ENCODE peak calls at places on chromosomes 4 and X, in six cellular contexts. One of them, this sample, is unnamed.

GRCh38 chr4:168408620-168409019 is 71.7 kb downstream of the DDX60L start:
- DNase-seq in HCT116: peak
- DNase-seq in HepG2: no peak
- DNase-seq in K562: no peak
- DNase-seq in SK-N-SH: peak
- DNase-seq in H1: no peak
- DNase-seq in this sample: peak

GRCh38 chr4:26058537-26058936 is 144.5 kb downstream of the SMIM20 start:
- DNase-seq in K562: no peak
- DNase-seq in HepG2: no peak
- DNase-seq in H1: no peak
- DNase-seq in SK-N-SH: peak
- DNase-seq in HCT116: no peak
- DNase-seq in this sample: no peak

GRCh38 chr4:101451086-101451485 is 103.8 kb upstream of the PPP3CA start:
- DNase-seq in SK-N-SH: no peak
- DNase-seq in H1: no peak
- DNase-seq in HCT116: no peak
- DNase-seq in K562: no peak
- DNase-seq in HepG2: no peak
- DNase-seq in this sample: no peak

GRCh38 chr4:99457270-99457669 is 22.1 kb upstream of the ADH7 start:
- DNase-seq in HepG2: no peak
- DNase-seq in SK-N-SH: no peak
- DNase-seq in K562: no peak
- DNase-seq in HCT116: no peak
- DNase-seq in H1: no peak
- DNase-seq in this sample: peak

GRCh38 chr4:88143504-88143903 is 14.9 kb downstream of the ABCG2 start:
- DNase-seq in K562: no peak
- DNase-seq in SK-N-SH: no peak
- DNase-seq in HepG2: no peak
- DNase-seq in H1: no peak
- DNase-seq in HCT116: peak
- DNase-seq in this sample: no peak

GRCh38 chrX:47321978-47322377 is 48.4 kb upstream of the ZNF157 start:
- DNase-seq in H1: peak
- DNase-seq in HepG2: no peak
- DNase-seq in HCT116: no peak
- DNase-seq in K562: no peak
- DNase-seq in SK-N-SH: no peak
- DNase-seq in this sample: no peak

GRCh38 chrX:40040686-40041461 is 56.9 kb downstream of the BCOR start:
- DNase-seq in HepG2: no peak
- DNase-seq in SK-N-SH: no peak
- DNase-seq in HCT116: no peak
- DNase-seq in K562: no peak
- DNase-seq in H1: no peak
- DNase-seq in this sample: no peak

GRCh38 chr4:181966084-181966483 is 277.1 kb upstream of the TENM3 start:
- DNase-seq in H1: no peak
- DNase-seq in HCT116: no peak
- DNase-seq in K562: no peak
- DNase-seq in SK-N-SH: peak
- DNase-seq in HepG2: no peak
- DNase-seq in this sample: no peak

DNA sequence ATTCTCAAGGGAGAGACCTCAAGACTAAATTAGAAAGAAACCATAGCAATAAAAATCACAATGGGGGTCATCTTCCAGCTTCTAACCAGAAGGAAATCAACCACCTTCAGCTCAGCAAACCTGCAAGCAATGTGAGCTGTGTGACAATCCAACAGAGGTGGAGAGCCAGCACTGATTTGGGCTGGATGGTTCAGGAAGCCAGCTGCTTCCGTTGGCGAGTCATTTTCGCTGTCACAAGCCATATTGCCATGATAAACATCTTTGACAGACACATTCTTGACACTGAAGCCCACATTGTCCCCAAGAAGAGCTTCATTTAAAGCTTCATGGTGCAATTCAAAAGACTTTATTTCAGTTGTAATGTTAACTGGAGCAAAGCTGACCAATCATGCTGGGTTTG is 22.7 kb downstream of the F8A1 start:
- DNase-seq in H1: no peak
- DNase-seq in K562: no peak
- DNase-seq in HepG2: no peak
- DNase-seq in SK-N-SH: no peak
- DNase-seq in HCT116: no peak
- DNase-seq in this sample: no peak
- TF ChIP-seq JUND in H1: no peak
- TF ChIP-seq JUND in K562: no peak
- TF ChIP-seq JUND in HepG2: no peak
- TF ChIP-seq JUND in SK-N-SH: no peak
- TF ChIP-seq JUND in HCT116: no peak
- TF ChIP-seq JUND in this sample: no peak

GRCh38 chr4:48268956-48269860 is at the start of gene TEC:
- DNase-seq in SK-N-SH: peak
- DNase-seq in H1: peak
- DNase-seq in HCT116: peak
- DNase-seq in K562: peak
- DNase-seq in HepG2: no peak
- DNase-seq in this sample: peak

GRCh38 chr4:48269861-48270515 is 350 bp upstream of the TEC start:
- DNase-seq in HepG2: peak
- DNase-seq in K562: peak
- DNase-seq in HCT116: peak
- DNase-seq in H1: peak
- DNase-seq in SK-N-SH: peak
- DNase-seq in this sample: peak

GRCh38 chr4:48271048-48271452 is 1.4 kb upstream of the TEC start:
- DNase-seq in HepG2: no peak
- DNase-seq in SK-N-SH: no peak
- DNase-seq in H1: no peak
- DNase-seq in K562: no peak
- DNase-seq in HCT116: no peak
- DNase-seq in this sample: no peak

GRCh38 chr4:48271626-48272025 is 2.0 kb upstream of the TEC start:
- DNase-seq in SK-N-SH: no peak
- DNase-seq in HCT116: no peak
- DNase-seq in HepG2: no peak
- DNase-seq in K562: no peak
- DNase-seq in H1: no peak
- DNase-seq in this sample: no peak

DNA sequence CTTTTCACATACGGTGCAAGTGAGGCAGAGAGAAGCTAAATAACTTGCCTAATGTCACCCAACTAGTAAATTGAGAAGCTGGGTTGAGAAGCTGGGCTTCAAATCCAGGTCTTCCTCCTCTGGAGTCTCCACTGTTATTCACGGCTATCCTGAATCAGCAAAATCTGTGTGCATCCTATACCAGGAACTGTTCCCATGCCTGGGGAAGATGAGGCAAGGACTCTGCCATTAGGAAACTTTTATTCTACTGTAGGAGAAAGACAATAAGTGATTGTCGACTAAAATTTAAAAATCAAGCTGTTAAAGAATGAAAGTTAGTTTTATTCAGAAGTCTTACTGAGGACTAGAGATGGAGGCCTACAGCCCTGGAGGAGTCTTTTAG is 869 bp upstream of the TEC start:
- DNase-seq in SK-N-SH: no peak
- DNase-seq in H1: no peak
- DNase-seq in K562: no peak
- DNase-seq in HCT116: no peak
- DNase-seq in HepG2: no peak
- DNase-seq in this sample: no peak
- TF ChIP-seq JUND in SK-N-SH: no peak
- TF ChIP-seq JUND in H1: no peak
- TF ChIP-seq JUND in K562: no peak
- TF ChIP-seq JUND in HCT116: no peak
- TF ChIP-seq JUND in HepG2: no peak
- TF ChIP-seq JUND in this sample: no peak

DNA sequence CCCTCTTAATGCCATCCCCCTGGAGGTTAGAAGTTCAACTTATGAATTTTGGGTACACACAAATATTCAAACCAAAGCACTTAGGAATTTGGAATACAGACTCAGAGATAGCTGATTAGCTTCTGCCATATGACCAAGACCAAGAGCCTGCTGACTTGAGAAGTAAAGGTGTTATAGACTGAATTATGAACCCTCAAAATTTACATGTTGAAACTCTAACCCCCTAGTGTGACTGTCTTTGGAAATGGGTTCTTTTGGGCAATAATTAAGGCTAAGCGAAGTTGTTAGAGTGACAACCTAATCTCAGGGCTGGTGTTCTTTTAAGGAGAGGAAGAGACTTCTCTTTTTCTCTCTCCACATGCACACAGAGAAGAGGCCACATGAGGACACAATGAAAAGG is 151.2 kb downstream of the COX18 start:
- DNase-seq in SK-N-SH: no peak
- DNase-seq in H1: no peak
- DNase-seq in HCT116: no peak
- DNase-seq in HepG2: no peak
- DNase-seq in K562: no peak
- DNase-seq in this sample: no peak
- TF ChIP-seq JUND in SK-N-SH: no peak
- TF ChIP-seq JUND in H1: no peak
- TF ChIP-seq JUND in HCT116: no peak
- TF ChIP-seq JUND in HepG2: no peak
- TF ChIP-seq JUND in K562: no peak
- TF ChIP-seq JUND in this sample: no peak

GRCh38 chrX:73812256-73812655 is 249.3 kb downstream of the CHIC1 start:
- DNase-seq in H1: no peak
- DNase-seq in SK-N-SH: no peak
- DNase-seq in K562: no peak
- DNase-seq in HepG2: no peak
- DNase-seq in HCT116: no peak
- DNase-seq in this sample: no peak
- TF ChIP-seq JUND in H1: no peak
- TF ChIP-seq JUND in SK-N-SH: no peak
- TF ChIP-seq JUND in K562: no peak
- TF ChIP-seq JUND in HepG2: no peak
- TF ChIP-seq JUND in HCT116: no peak
- TF ChIP-seq JUND in this sample: no peak

DNA sequence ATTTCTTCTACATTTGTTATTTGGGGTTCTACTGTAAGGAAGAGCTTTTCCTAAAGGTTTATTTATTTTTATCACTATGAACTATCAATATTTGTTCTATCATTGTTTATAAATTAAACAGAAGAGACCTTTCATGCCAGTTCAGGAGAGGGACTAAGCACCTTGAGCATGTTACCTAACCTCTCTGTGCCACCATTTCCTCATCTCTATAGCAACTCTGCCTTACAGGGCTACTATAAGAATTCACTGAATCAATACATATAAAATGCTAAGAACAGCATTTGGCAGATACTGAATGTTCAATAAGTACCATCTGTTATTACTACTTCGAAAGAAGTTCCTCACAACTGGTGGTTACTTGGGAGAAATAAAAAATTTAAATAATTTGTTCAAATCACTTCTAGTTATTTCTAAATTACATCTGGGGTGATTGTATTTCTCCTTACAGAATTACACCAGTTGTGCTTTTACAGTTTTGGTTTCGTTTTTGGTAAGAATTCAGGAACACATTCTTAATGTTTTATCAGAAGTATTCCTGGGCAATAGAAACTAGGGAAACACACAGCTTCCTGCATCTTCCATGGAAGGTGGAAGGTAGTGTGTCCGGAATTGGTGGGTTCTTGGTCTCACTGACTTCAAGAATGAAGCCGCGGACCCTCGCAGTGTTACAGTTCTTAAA is 32.9 kb downstream of the EREG start:
- DNase-seq in HepG2: no peak
- DNase-seq in HCT116: no peak
- DNase-seq in H1: no peak
- DNase-seq in SK-N-SH: no peak
- DNase-seq in K562: no peak
- DNase-seq in this sample: no peak
- TF ChIP-seq JUND in HepG2: no peak
- TF ChIP-seq JUND in HCT116: no peak
- TF ChIP-seq JUND in H1: no peak
- TF ChIP-seq JUND in SK-N-SH: no peak
- TF ChIP-seq JUND in K562: no peak
- TF ChIP-seq JUND in this sample: no peak

DNA sequence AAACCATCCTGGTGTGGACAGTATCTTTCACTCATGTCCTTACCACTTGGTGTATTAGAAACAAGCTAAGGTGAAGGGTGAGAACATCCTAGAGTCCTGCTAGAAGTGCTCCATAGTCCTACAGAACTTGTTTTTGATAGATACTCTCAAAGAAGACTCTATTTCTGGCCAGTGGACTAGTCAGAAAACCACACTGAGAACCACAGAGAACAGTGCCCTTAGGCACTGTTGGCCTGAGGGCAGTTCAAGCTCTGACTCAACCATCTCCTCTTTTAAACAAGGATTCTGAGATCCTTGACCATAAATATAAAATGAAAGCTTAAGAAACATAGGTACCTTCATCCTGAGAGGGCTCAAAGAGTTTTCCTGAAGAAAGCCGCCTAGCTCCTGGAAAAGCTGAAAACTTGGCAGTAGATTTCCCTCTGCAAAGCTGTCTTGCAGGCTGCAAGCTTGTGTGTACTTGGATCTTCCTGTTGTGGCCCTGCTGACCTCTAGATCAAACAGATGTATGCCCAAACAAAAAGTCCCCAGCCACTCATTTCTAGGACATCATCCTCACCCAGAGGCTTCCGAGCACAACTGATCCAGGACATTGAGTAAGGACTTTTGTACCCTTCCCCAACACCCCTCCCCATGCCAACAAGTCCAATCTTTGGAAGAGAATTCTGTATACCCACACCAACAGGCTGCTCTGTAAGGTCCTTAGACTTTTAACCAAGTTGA is 111.6 kb upstream of the CXCL13 start:
- DNase-seq in SK-N-SH: no peak
- DNase-seq in HepG2: no peak
- DNase-seq in H1: no peak
- DNase-seq in HCT116: no peak
- DNase-seq in K562: no peak
- DNase-seq in this sample: no peak
- TF ChIP-seq JUND in SK-N-SH: no peak
- TF ChIP-seq JUND in HepG2: no peak
- TF ChIP-seq JUND in H1: no peak
- TF ChIP-seq JUND in HCT116: no peak
- TF ChIP-seq JUND in K562: no peak
- TF ChIP-seq JUND in this sample: no peak

GRCh38 chrX:24982306-24982965 is 33.3 kb downstream of the ARX start:
- DNase-seq in HepG2: no peak
- DNase-seq in K562: no peak
- DNase-seq in HCT116: no peak
- DNase-seq in SK-N-SH: no peak
- DNase-seq in H1: no peak
- DNase-seq in this sample: no peak
- TF ChIP-seq JUND in HepG2: no peak
- TF ChIP-seq JUND in K562: no peak
- TF ChIP-seq JUND in HCT116: no peak
- TF ChIP-seq JUND in SK-N-SH: no peak
- TF ChIP-seq JUND in H1: no peak
- TF ChIP-seq JUND in this sample: no peak

This sample was measured in T47D.